ENCODE peak calls at places on chromosomes 11 and 22, in nine cellular contexts. N, E, A, R, P, Y, O, B and I are unnamed samples.

GRCh38 chr11:108966206-108966605 is 301.3 kb downstream of the DDX10 start:
- DNase-seq in N (no peak), E (no peak), A (no peak), R (no peak), P (no peak), Y (no peak), O (no peak), B (no peak), I (no peak)

GRCh38 chr11:116927163-116927772 is 89.8 kb upstream of the APOA1 start:
- DNase-seq in N (no peak), E (peak), A (no peak), R (no peak), P (no peak), Y (no peak), O (no peak), B (no peak), I (no peak)

GRCh38 chr22:36546092-36546804 is 17.3 kb upstream of the EIF3D start:
- DNase-seq in N (no peak), E (peak), A (peak), R (no peak), P (peak), Y (peak), O (peak), B (no peak), I (peak)

GRCh38 chr11:69010964-69011623 is 2.0 kb downstream of the MRGPRF start:
- DNase-seq in N (no peak), E (peak), A (peak), R (peak), P (peak), Y (peak), O (no peak), B (peak), I (peak)

GRCh38 chr22:36746571-36746970 is 29.3 kb downstream of the IFT27 start:
- DNase-seq in N (no peak), E (no peak), A (no peak), R (no peak), P (no peak), Y (no peak), O (no peak), B (peak), I (no peak)

GRCh38 chr11:119509277-119509841 is 86.4 kb upstream of the THY1 start:
- DNase-seq in N (no peak), E (no peak), A (peak), R (no peak), P (no peak), Y (peak), O (no peak), B (no peak), I (peak)

GRCh38 chr11:123740787-123741158 is 687 bp downstream of the ZNF202 start:
- DNase-seq in N (no peak), E (no peak), A (no peak), R (peak), P (peak), Y (no peak), O (no peak), B (no peak), I (no peak)

GRCh38 chr11:69447786-69448185 is 33.7 kb upstream of the LINC01488 start:
- DNase-seq in N (no peak), E (no peak), A (no peak), R (no peak), P (no peak), Y (no peak), O (no peak), B (peak), I (peak)

GRCh38 chr11:27249208-27249509 is 113.9 kb downstream of the CCDC34 start:
- DNase-seq in N (no peak), E (no peak), A (no peak), R (no peak), P (no peak), Y (no peak), O (no peak), B (no peak), I (no peak)

GRCh38 chr22:45181766-45182165 is 18.0 kb downstream of the NUP50 start:
- DNase-seq in N (no peak), E (no peak), A (no peak), R (no peak), P (no peak), Y (no peak), O (no peak), B (no peak), I (no peak)

GRCh38 chr11:102762414-102762813 is 18.0 kb downstream of the MMP10 start:
- DNase-seq in N (no peak), E (no peak), A (peak), R (no peak), P (no peak), Y (peak), O (no peak), B (no peak), I (peak)

GRCh38 chr22:37169947-37170688 is 17.9 kb downstream of the C1QTNF6 start:
- DNase-seq in N (no peak), E (no peak), A (no peak), R (no peak), P (no peak), Y (no peak), O (no peak), B (peak), I (no peak)

GRCh38 chr11:88799749-88800500 is 265.9 kb downstream of the GRM5 start:
- DNase-seq in N (no peak), E (no peak), A (peak), R (no peak), P (no peak), Y (no peak), O (peak), B (no peak), I (peak)

GRCh38 chr11:69313992-69314391 is 20.0 kb downstream of the MYEOV start:
- DNase-seq in N (no peak), E (no peak), A (no peak), R (no peak), P (no peak), Y (no peak), O (no peak), B (no peak), I (no peak)

GRCh38 chr11:72848846-72849466 is 34.7 kb downstream of the ATG16L2 start:
- DNase-seq in N (no peak), E (peak), A (peak), R (no peak), P (peak), Y (peak), O (no peak), B (no peak), I (peak)

GRCh38 chr11:73859671-73860070 is 17.0 kb downstream of the COA4 start:
- DNase-seq in N (no peak), E (no peak), A (no peak), R (no peak), P (no peak), Y (no peak), O (no peak), B (no peak), I (no peak)

GRCh38 chr22:17258015-17258827 is 39.0 kb upstream of the ADA2 start:
- DNase-seq in N (peak), E (peak), A (peak), R (peak), P (peak), Y (peak), O (peak), B (peak), I (peak)

GRCh38 chr11:85170184-85170583 is 457.0 kb downstream of the DLG2 start:
- DNase-seq in N (no peak), E (no peak), A (peak), R (no peak), P (peak), Y (peak), O (peak), B (no peak), I (peak)

GRCh38 chr11:120236169-120237107 is 3.5 kb upstream of the POU2F3 start:
- DNase-seq in N (peak), E (no peak), A (peak), R (no peak), P (no peak), Y (no peak), O (no peak), B (no peak), I (no peak)

GRCh38 chr11:86577663-86578636 is 94.5 kb downstream of the ME3 start:
- DNase-seq in N (peak), E (no peak), A (peak), R (peak), P (peak), Y (peak), O (peak), B (peak), I (peak)

GRCh38 chr11:73729594-73730206 is 31.2 kb downstream of the RAB6A start:
- DNase-seq in N (no peak), E (no peak), A (no peak), R (no peak), P (peak), Y (no peak), O (no peak), B (no peak), I (no peak)

GRCh38 chr11:11179239-11179638 is 173.8 kb downstream of the CSNK2A3 start:
- DNase-seq in N (no peak), E (no peak), A (peak), R (no peak), P (peak), Y (peak), O (peak), B (no peak), I (peak)

GRCh38 chr11:128188346-128189115 is 398.8 kb downstream of the ETS1 start:
- DNase-seq in N (no peak), E (no peak), A (no peak), R (no peak), P (no peak), Y (peak), O (no peak), B (no peak), I (peak)

GRCh38 chr22:50691521-50691920 is 18.9 kb downstream of the SHANK3 start:
- DNase-seq in N (peak), E (peak), A (peak), R (no peak), P (no peak), Y (peak), O (no peak), B (no peak), I (peak)

DNA sequence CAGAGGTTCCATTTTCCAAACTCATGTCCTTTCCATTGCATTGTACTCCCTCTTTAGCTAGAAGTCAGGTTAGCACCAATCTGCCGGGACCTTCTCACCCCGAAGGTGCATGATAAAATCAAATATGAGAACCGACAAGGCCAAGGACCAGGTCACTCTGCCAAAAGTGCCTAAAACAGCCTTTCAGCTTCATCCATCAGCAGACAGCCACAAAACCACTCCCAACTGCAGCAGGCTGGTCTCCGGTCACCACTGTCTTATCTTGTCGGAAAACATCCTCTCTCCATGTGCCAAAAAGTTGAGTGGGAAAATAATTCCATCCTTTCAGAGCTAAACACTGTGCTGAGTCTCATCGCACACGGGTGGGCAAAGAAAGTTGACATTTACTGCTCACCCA is 1.4 kb downstream of the PI4KA start:
- DNase-seq in N (no peak), E (no peak), A (no peak), R (no peak), P (no peak), Y (no peak), O (no peak), B (no peak), I (no peak)
- H3K4me3 ChIP-seq in N (peak), E (peak), A (peak), R (peak), P (peak), Y (peak), O (peak), B (peak), I (peak)

DNA sequence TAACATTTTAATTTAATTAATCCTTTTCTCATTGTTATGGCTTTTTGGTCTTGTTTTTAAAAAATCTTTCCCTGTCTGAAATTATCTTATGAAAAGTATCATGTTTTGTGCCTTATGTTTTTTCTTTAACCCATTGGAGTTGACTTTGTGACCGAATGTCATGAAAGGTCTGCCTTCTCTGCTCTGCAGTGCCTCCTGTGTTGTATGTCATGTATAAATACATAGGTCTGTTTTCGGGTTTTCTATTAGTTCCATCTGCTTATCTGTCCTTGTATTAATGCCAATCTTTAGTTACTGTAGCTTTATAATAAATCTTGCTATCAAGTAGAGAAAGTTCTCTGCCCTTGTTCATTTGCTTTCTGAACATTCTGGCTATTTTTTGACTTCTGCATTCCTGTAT is 73.0 kb downstream of the ZBTB44 start:
- DNase-seq in N (no peak), E (no peak), A (no peak), R (no peak), P (no peak), Y (no peak), O (no peak), B (no peak), I (no peak)
- TF ChIP-seq CTCF in N (no peak), E (no peak), A (no peak), R (no peak), P (no peak), Y (no peak), O (no peak), B (no peak), I (no peak)

DNA sequence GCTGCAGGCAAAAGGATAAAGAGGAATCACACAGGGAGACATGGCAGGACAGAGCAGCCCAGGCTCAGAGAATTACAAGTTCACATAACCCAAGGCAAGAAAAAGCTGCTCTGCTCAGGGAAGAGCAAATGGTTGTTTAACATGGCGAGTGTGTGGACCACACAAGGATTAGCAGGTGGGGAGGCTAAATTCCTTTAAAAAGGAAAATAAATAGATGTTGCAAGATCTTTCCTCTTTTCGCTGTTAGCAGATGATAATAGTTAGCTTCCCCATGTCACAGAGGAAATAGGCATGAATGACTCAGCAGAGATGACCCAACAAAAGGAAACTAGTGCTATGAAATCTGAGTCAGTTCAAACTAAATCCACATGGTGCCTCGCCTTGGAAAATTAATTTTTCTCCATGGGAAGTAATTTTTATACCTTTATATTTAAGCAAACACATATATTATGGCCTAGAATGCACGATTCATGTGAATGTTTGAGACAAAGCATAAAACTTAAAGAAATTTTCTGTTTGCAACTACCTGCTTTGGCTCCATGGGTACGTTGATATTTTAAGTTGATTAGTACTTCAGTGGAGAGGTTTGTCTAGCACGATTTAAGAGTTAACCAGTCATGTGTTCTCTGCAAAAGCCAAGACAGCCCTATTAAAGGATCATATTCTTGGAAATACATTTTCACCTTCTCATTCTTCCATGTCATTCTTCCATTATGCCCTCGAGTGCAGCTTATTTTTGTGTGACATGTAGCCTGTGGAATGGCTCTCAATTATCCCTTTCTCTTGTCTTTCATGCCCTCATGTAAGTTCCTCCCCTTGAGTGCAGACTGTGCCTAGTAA is 38.5 kb upstream of the FJX1 start:
- DNase-seq in N (peak), E (no peak), A (peak), R (no peak), P (peak), Y (peak), O (peak), B (no peak), I (peak)
- H3K4me3 ChIP-seq in N (no peak), E (no peak), A (no peak), R (no peak), P (no peak), Y (no peak), O (no peak), B (no peak), I (no peak)

GRCh38 chr11:134623711-134624110 is 211.7 kb upstream of the B3GAT1 start:
- DNase-seq in N (no peak), E (no peak), A (no peak), R (no peak), P (no peak), Y (no peak), O (no peak), B (peak), I (no peak)
- TF ChIP-seq CTCF in N (no peak), E (no peak), A (no peak), R (no peak), P (no peak), Y (no peak), O (no peak), B (no peak), I (no peak)

DNA sequence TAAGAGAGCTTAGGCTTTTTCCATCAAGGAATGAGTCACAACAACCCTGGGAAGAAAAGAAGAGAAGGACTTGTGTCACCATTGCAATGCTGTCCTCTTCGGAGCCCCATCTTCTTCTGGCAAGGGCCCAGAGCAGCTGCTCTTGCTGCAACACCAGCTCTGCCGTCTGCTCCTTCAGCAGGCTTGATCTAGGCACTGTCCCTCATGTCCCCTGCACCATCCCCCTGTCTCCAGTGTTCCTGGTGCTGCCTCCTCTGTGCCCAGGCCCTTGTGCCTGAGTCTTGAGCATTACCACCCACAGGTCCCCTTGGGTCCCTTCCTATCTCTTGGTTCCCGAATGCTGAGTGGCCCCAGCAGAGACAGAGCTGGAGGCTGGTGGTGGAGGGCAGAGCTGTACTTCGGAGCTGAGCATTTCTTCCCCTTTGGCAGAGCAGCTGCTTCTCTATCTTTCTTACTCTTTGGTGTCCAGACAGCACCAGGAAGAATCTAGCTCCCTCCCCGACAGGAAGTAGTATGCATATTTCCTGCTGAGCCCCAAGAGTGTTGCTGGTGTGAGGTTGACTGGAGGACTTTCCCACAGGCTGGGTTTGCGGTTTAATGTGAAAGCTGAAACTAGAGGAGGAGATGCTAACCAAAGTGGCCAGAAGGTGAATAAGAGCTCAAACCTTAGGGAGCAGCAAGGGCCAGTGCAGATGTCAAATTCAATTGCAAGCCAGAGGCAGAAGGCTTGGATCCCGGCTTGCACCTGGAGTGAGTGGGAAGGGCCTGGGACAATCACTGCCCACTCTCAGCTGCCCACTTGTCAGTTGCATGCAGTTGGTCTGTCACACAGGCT is 27.8 kb downstream of the WEE1 start:
- DNase-seq in N (peak), E (peak), A (peak), R (peak), P (no peak), Y (peak), O (peak), B (no peak), I (peak)
- H3K4me3 ChIP-seq in N (no peak), E (peak), A (no peak), R (no peak), P (no peak), Y (no peak), O (no peak), B (no peak), I (no peak)

DNA sequence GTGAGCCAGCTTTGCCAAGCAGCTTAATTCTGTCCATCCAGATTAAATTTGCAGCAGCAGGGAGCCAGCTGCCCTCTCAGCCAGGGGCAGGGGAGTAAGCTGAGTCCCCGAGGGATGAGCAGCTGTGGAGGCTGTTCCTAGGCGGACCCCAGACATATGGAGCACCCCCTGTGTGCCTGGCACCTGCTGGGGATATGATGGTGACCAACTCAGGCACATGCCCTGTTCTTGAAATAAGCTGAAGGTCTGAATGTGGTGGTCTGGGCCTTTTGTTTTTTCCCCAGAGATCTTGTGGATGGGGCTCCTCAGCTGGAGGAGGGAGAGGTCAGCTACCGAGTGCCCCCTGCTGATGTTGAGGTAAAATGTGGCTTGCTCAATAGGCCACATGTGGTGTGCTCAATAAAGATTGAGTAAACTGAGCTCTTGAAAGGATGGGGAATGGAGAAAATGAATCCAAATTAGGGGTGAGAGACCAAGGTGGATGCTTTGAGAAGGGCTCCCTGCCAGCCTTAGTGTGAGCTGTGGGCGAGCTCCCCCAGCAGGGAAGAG is 103.3 kb upstream of the NNMT start:
- DNase-seq in N (no peak), E (no peak), A (peak), R (no peak), P (no peak), Y (no peak), O (peak), B (no peak), I (peak)
- TF ChIP-seq CTCF in N (no peak), E (no peak), A (no peak), R (no peak), P (peak), Y (peak), O (no peak), B (no peak), I (no peak)